ENCODE peak calls at places on chromosome 17, in seven cellular contexts. X is left ventricle myocardium inferior, K is heart right ventricle, Q is OCI-LY7, R is testis, E is IMR-90, S is kidney. U is an unnamed sample.

GRCh38 chr17:66415366-66416206 is 113.2 kb downstream of the PRKCA start:
- DNase-seq in X (no peak), K (no peak), Q (no peak), R (no peak), E (no peak), S (no peak), U (no peak)

GRCh38 chr17:6090253-6090652 is 20.1 kb downstream of the WSCD1 start:
- DNase-seq in X (no peak), K (no peak), Q (no peak), R (no peak), E (no peak), S (peak), U (no peak)

GRCh38 chr17:68356520-68356919 is 65.2 kb downstream of the ARSG start:
- DNase-seq in X (no peak), K (no peak), Q (no peak), R (no peak), E (no peak), S (no peak), U (no peak)

GRCh38 chr17:66791337-66791736 is 43.6 kb upstream of the CACNG5 start:
- DNase-seq in X (no peak), K (no peak), Q (no peak), R (no peak), E (no peak), S (no peak), U (no peak)

GRCh38 chr17:37392024-37392590 is 14.5 kb downstream of the ACACA start:
- DNase-seq in X (no peak), K (no peak), Q (no peak), R (no peak), E (peak), S (no peak), U (peak)

GRCh38 chr17:33512113-33512512 is 219.0 kb upstream of the ASIC2 start:
- DNase-seq in X (no peak), K (no peak), Q (no peak), R (no peak), E (no peak), S (no peak), U (no peak)

GRCh38 chr17:34156401-34156740 is 98.7 kb upstream of the CCL2 start:
- DNase-seq in X (no peak), K (no peak), Q (no peak), R (no peak), E (no peak), S (no peak), U (no peak)

GRCh38 chr17:34582185-34582900 is 3.0 kb downstream of the TMEM132E start:
- DNase-seq in X (no peak), K (no peak), Q (no peak), R (peak), E (no peak), S (peak), U (peak)

GRCh38 chr17:17516941-17517720 is 20.9 kb upstream of the RASD1 start:
- DNase-seq in X (no peak), K (no peak), Q (no peak), R (no peak), E (no peak), S (peak), U (no peak)

GRCh38 chr17:69802045-69802740 is 272.8 kb upstream of the KCNJ16 start:
- DNase-seq in X (peak), K (no peak), Q (no peak), R (no peak), E (no peak), S (no peak), U (no peak)

GRCh38 chr17:77409282-77410161 is 268.8 kb downstream of the SEC14L1 start:
- DNase-seq in X (peak), K (peak), Q (peak), R (peak), E (peak), S (peak), U (peak)

GRCh38 chr17:79581306-79581932 is 29.4 kb downstream of the RBFOX3 start:
- DNase-seq in X (no peak), K (no peak), Q (no peak), R (no peak), E (no peak), S (no peak), U (no peak)

GRCh38 chr17:6187836-6188235 is 117.7 kb downstream of the WSCD1 start:
- DNase-seq in X (no peak), K (no peak), Q (no peak), R (no peak), E (no peak), S (no peak), U (no peak)

GRCh38 chr17:51764387-51764971 is 394.0 kb downstream of the CA10 start:
- DNase-seq in X (no peak), K (no peak), Q (peak), R (peak), E (peak), S (no peak), U (peak)

GRCh38 chr17:46947236-46947635 is 24.3 kb downstream of the GOSR2 start:
- DNase-seq in X (no peak), K (no peak), Q (no peak), R (no peak), E (no peak), S (peak), U (no peak)

GRCh38 chr17:61286449-61286848 is 113.2 kb upstream of the TBX2 start:
- DNase-seq in X (no peak), K (no peak), Q (no peak), R (no peak), E (no peak), S (no peak), U (no peak)

GRCh38 chr17:46736100-46736499 is 82.4 kb downstream of the WNT3 start:
- DNase-seq in X (no peak), K (no peak), Q (peak), R (no peak), E (no peak), S (no peak), U (no peak)

GRCh38 chr17:13597723-13598347 is 3.9 kb downstream of the HS3ST3A1 start:
- DNase-seq in X (no peak), K (no peak), Q (peak), R (peak), E (peak), S (no peak), U (peak)

GRCh38 chr17:77332981-77333685 is 192.4 kb downstream of the SEC14L1 start:
- DNase-seq in X (no peak), K (no peak), Q (peak), R (peak), E (peak), S (no peak), U (peak)

GRCh38 chr17:49213399-49213798 is 2.9 kb downstream of the ABI3 start:
- DNase-seq in X (no peak), K (no peak), Q (peak), R (no peak), E (no peak), S (no peak), U (no peak)

GRCh38 chr17:13940858-13941665 is 128.2 kb upstream of the COX10 start:
- DNase-seq in X (no peak), K (no peak), Q (no peak), R (peak), E (peak), S (no peak), U (peak)

GRCh38 chr17:9451919-9452318 is 123.7 kb downstream of the STX8 start:
- DNase-seq in X (no peak), K (no peak), Q (no peak), R (no peak), E (no peak), S (no peak), U (peak)

GRCh38 chr17:36501351-36501750 is 14.9 kb downstream of the ZNHIT3 start:
- DNase-seq in X (no peak), K (no peak), Q (no peak), R (no peak), E (no peak), S (peak), U (no peak)

GRCh38 chr17:2250140-2251095 is 53.2 kb downstream of the SMG6 start:
- DNase-seq in X (no peak), K (no peak), Q (no peak), R (no peak), E (peak), S (no peak), U (peak)

GRCh38 chr17:57604771-57605733 is 140.0 kb downstream of the CCDC182 start:
- DNase-seq in X (peak), K (peak), Q (peak), R (peak), E (peak), S (peak), U (peak)

GRCh38 chr17:40622509-40622928 is 25.1 kb downstream of the SMARCE1 start:
- DNase-seq in X (no peak), K (no peak), Q (no peak), R (no peak), E (no peak), S (no peak), U (no peak)

GRCh38 chr17:41972571-41973411 is 6.2 kb downstream of the CNP start:
- DNase-seq in X (peak), K (peak), Q (no peak), R (no peak), E (no peak), S (peak), U (no peak)

GRCh38 chr17:36198831-36199465 is 2.4 kb upstream of the CCL3L1 start:
- DNase-seq in X (no peak), K (no peak), Q (no peak), R (no peak), E (no peak), S (no peak), U (no peak)

GRCh38 chr17:65544658-65545057 is 16.8 kb downstream of the AXIN2 start:
- DNase-seq in X (no peak), K (no peak), Q (no peak), R (no peak), E (no peak), S (no peak), U (no peak)

GRCh38 chr17:30414486-30414885 is 35.8 kb downstream of the CPD start:
- DNase-seq in X (no peak), K (no peak), Q (no peak), R (no peak), E (peak), S (no peak), U (peak)

GRCh38 chr17:72373910-72374741 is 253.3 kb downstream of the SOX9 start:
- DNase-seq in X (peak), K (no peak), Q (no peak), R (no peak), E (peak), S (no peak), U (peak)

GRCh38 chr17:6554871-6555330 is 1.5 kb downstream of the PITPNM3 start:
- DNase-seq in X (no peak), K (no peak), Q (no peak), R (no peak), E (no peak), S (no peak), U (no peak)

GRCh38 chr17:6670571-6670970 is 19.0 kb downstream of the C17orf100 start:
- DNase-seq in X (no peak), K (no peak), Q (no peak), R (no peak), E (no peak), S (no peak), U (no peak)

GRCh38 chr17:76675648-76676047 is 32.1 kb upstream of the ST6GALNAC1 start:
- DNase-seq in X (no peak), K (no peak), Q (no peak), R (no peak), E (no peak), S (peak), U (no peak)

GRCh38 chr17:75110307-75110937 is 653 bp downstream of the ARMC7 start:
- DNase-seq in X (no peak), K (no peak), Q (peak), R (peak), E (no peak), S (peak), U (peak)
- H3K27ac ChIP-seq in X (peak), K (peak), Q (no peak), R (peak), E (no peak), S (no peak), U (no peak)

GRCh38 chr17:43612515-43612914 is 49.2 kb downstream of the MEOX1 start:
- DNase-seq in X (no peak), K (no peak), Q (no peak), R (no peak), E (no peak), S (no peak), U (no peak)

GRCh38 chr17:43611230-43611969 is 50.3 kb downstream of the MEOX1 start:
- DNase-seq in X (no peak), K (no peak), Q (peak), R (no peak), E (no peak), S (no peak), U (no peak)

GRCh38 chr17:43613911-43614310 is 47.8 kb downstream of the MEOX1 start:
- DNase-seq in X (no peak), K (no peak), Q (no peak), R (no peak), E (no peak), S (no peak), U (peak)

GRCh38 chr17:43608313-43608712 is 53.4 kb downstream of the MEOX1 start:
- DNase-seq in X (no peak), K (no peak), Q (no peak), R (no peak), E (peak), S (no peak), U (peak)

DNA sequence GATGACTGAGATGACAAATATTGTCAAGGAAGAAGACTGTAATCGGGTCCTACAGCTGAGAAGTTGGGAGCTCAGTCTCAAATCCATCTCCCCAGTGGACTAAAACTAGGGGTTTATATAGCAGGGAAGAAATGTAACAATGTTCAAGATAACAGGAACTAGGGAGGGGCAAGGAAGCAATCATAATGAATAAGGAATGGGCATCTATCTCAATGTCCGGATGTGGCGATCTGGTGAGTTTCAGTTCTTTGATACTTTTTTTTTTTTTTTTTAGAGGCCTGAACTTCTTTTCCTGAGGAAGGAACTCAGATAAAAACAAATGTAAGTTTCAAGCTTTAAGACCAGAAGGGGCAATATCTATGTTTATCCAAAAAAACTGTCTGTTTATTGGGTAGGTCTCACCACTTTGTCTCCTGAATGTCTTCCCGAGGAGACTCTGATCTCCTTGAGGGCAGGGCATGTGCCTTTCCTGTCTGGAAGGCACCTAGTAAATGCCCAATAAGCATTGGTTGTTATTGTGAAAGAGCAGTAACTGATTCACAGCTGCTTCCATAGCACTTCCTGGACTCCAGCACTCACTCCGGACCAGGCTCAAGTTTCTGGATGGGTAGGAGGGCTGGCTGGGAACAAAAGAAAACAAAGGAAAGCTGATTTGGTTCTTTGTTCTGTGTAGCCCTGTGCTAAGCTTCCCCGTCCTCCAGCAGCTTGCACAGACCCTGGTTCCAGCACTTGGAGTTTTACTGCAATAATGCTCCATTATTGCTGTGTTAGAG is 51.9 kb downstream of the MEOX1 start:
- DNase-seq in X (no peak), K (no peak), Q (no peak), R (no peak), E (peak), S (no peak), U (no peak)
- H3K27ac ChIP-seq in X (peak), K (no peak), Q (no peak), R (no peak), E (no peak), S (no peak), U (no peak)

DNA sequence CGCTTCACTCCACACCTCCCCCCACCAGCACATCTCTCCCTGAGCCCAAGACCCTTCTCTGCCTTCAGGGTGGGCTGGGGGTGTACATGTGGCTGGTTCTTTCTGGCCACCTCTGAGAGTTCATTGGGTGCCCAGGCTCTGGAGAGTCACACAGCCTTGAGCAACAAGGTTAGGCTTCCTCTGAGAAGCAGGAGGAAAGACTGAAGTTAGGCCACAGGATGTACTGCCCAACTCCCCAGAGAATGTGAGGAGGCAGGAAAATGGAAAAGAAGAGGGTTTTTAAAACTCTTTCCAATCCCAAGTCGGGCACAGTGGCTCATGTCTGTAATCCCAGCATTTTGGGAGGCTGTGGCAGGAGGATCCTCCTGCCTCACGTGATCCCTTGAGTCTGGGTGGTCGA is 7.3 kb downstream of the PCGF2 start:
- DNase-seq in X (no peak), K (no peak), Q (no peak), R (no peak), E (no peak), S (no peak), U (no peak)
- H3K27ac ChIP-seq in X (peak), K (peak), Q (peak), R (no peak), E (no peak), S (no peak), U (no peak)

GRCh38 chr17:29089601-29090044 is 46.7 kb downstream of the PIPOX start:
- DNase-seq in X (peak), K (no peak), Q (no peak), R (no peak), E (no peak), S (no peak), U (no peak)
- H3K27ac ChIP-seq in X (peak), K (no peak), Q (no peak), R (no peak), E (no peak), S (no peak), U (no peak)

DNA sequence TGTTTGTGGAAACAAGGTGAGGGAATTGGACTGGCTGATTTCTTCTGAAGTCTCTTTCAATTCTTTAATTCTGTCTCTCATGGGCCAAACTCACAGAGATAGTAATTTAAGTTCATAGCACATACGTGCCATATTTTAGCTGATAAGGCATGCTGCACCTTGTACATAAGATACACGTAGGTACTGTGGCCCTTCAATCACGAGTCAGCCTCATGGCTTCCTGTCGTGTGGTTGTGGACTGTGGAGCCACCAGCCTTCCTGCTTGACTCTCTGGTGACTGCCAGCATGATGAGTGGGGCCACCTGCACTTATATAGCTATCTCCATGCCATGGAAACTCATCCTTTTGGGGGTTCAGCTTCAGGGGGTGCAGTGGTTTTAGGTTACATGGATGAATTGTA is 25.1 kb downstream of the KSR1 start:
- DNase-seq in X (no peak), K (no peak), Q (no peak), R (no peak), E (no peak), S (no peak), U (no peak)
- H3K27ac ChIP-seq in X (no peak), K (no peak), Q (no peak), R (no peak), E (no peak), S (no peak), U (no peak)

GRCh38 chr17:62761884-62762283 is 46.2 kb downstream of the MARCHF10 start:
- DNase-seq in X (no peak), K (no peak), Q (no peak), R (no peak), E (no peak), S (no peak), U (no peak)
- H3K27ac ChIP-seq in X (no peak), K (no peak), Q (no peak), R (no peak), E (no peak), S (no peak), U (no peak)